ENCODE peak calls at places on chromosome 19, in nine cellular contexts. X is aorta; P is stimulated activated CD4-positive, alpha-beta T cell treated with anti-CD3 and anti-CD28 coated beads, Interleukin-2, amount 100 ng/mL, for 48 hours; Z is germinal center; D is heart right ventricle; E is activated CD4-positive, CD25-positive, alpha-beta regulatory T cell; O is anterior cingulate cortex; T is AG10803; B is activated naive CD4-positive, alpha-beta T cell treated with anti-CD3 and anti-CD28 coated beads for 36 hours. U is an unnamed sample.

GRCh38 chr19:7109678-7110289 is 40.3 kb downstream of the ZNF557 start:
- DNase-seq in X (no peak), E (no peak), Z (no peak), B (no peak), O (no peak), D (no peak), P (no peak), T (peak), U (no peak)

GRCh38 chr19:50679177-50680125 is 30.2 kb downstream of the C19orf81 start:
- DNase-seq in E (peak), P (peak), B (peak), D (peak), O (peak), T (peak), Z (peak), X (peak), U (peak)

GRCh38 chr19:6551607-6552450 is 21.0 kb downstream of the TNFSF9 start:
- DNase-seq in D (peak), P (peak), B (peak), T (no peak), X (no peak), E (no peak), O (no peak), Z (peak), U (peak)

GRCh38 chr19:54893406-54893805 is 12.5 kb upstream of the NCR1 start:
- DNase-seq in P (no peak), T (no peak), X (peak), D (no peak), B (no peak), Z (no peak), O (no peak), E (no peak), U (no peak)

GRCh38 chr19:5292453-5292842 is 48.2 kb downstream of the PTPRS start:
- DNase-seq in B (peak), D (peak), X (no peak), T (peak), O (no peak), E (no peak), P (no peak), Z (peak), U (no peak)

GRCh38 chr19:39052846-39053245 is 20.5 kb upstream of the FBXO27 start:
- DNase-seq in Z (no peak), O (peak), E (no peak), T (no peak), X (no peak), D (no peak), B (no peak), P (no peak), U (no peak)

GRCh38 chr19:41821003-41821735 is 23.3 kb downstream of the LYPD4 start:
- DNase-seq in Z (peak), X (peak), B (peak), O (peak), T (no peak), E (no peak), P (peak), D (no peak), U (peak)

GRCh38 chr19:45901432-45901903 is 945 bp downstream of the MYPOP start:
- DNase-seq in O (no peak), X (peak), D (peak), T (peak), Z (peak), E (no peak), P (peak), B (peak), U (peak)

GRCh38 chr19:55005684-55006488 is 32.2 kb downstream of the GP6 start:
- DNase-seq in D (no peak), Z (peak), P (peak), X (no peak), B (peak), T (no peak), E (no peak), O (no peak), U (peak)

GRCh38 chr19:934865-935422 is 9.1 kb downstream of the ARID3A start:
- DNase-seq in P (no peak), E (no peak), X (peak), O (peak), T (peak), Z (no peak), D (peak), B (no peak), U (no peak)

GRCh38 chr19:45876411-45877197 is 9.3 kb downstream of the IRF2BP1 start:
- DNase-seq in Z (no peak), B (peak), D (peak), T (peak), O (no peak), P (peak), E (no peak), X (no peak), U (no peak)

GRCh38 chr19:17686592-17687042 is 1.5 kb downstream of the UNC13A start:
- DNase-seq in X (peak), P (no peak), B (no peak), T (no peak), E (no peak), O (no peak), Z (no peak), D (peak), U (no peak)

GRCh38 chr19:28873301-28873700 is 339.6 kb downstream of the UQCRFS1 start:
- DNase-seq in P (no peak), O (no peak), D (no peak), X (no peak), Z (no peak), T (no peak), E (no peak), B (no peak), U (no peak)

GRCh38 chr19:42095814-42096230 is 19.9 kb downstream of the ZNF574 start:
- DNase-seq in E (no peak), T (no peak), Z (no peak), X (no peak), O (no peak), B (no peak), D (no peak), P (no peak), U (no peak)

GRCh38 chr19:55347442-55348009 is 7.0 kb downstream of the COX6B2 start:
- DNase-seq in X (no peak), D (no peak), E (no peak), T (no peak), Z (no peak), O (no peak), B (no peak), P (no peak), U (no peak)

GRCh38 chr19:38975214-38975860 is at the start of gene FBXO17:
- DNase-seq in D (peak), Z (no peak), X (peak), T (peak), O (peak), P (no peak), B (no peak), E (no peak), U (no peak)

GRCh38 chr19:4557971-4558941 is 1.2 kb downstream of the SEMA6B start:
- DNase-seq in E (no peak), X (no peak), O (no peak), T (no peak), P (peak), B (peak), Z (peak), D (no peak), U (peak)

GRCh38 chr19:57813919-57814504 is 701 bp downstream of the ZNF552 start:
- DNase-seq in P (no peak), B (no peak), Z (no peak), E (no peak), X (no peak), T (peak), O (no peak), D (no peak), U (no peak)

GRCh38 chr19:1505012-1505411 is 7.8 kb downstream of the ADAMTSL5 start:
- DNase-seq in T (no peak), P (no peak), O (no peak), D (no peak), Z (no peak), E (no peak), B (no peak), X (no peak), U (no peak)

GRCh38 chr19:11195169-11195568 is 2.2 kb downstream of the KANK2 start:
- DNase-seq in T (no peak), E (no peak), X (no peak), P (no peak), B (peak), Z (no peak), D (peak), O (no peak), U (no peak)

GRCh38 chr19:22784051-22784450 is at the start of gene ZNF99:
- DNase-seq in P (no peak), X (peak), Z (no peak), B (no peak), O (peak), E (no peak), T (no peak), D (peak), U (no peak)